ENCODE peak calls at places on chromosome 6, in ten cellular contexts. V is NCI-H345, N is COR-L47, I is iPS DF 6.9, Y is AG08395, O is RWPE1, E is KBM-7, M is H4, S is Daoy, K is caudate nucleus. L is an unnamed sample.

GRCh38 chr6:111534366-111534765 is 51.3 kb upstream of the REV3L start:
- DNase-seq in S (peak), I (no peak), N (peak), M (peak), K (peak), E (peak), Y (no peak), V (peak), O (peak), L (no peak)

GRCh38 chr6:43186019-43186418 is 4.0 kb downstream of the CUL9 start:
- DNase-seq in E (no peak), I (no peak), M (no peak), O (no peak), V (no peak), S (no peak), N (no peak), K (no peak), Y (no peak), L (no peak)

GRCh38 chr6:64266351-64266821 is 630.8 kb downstream of the PHF3 start:
- DNase-seq in V (no peak), K (no peak), Y (no peak), S (no peak), N (no peak), E (no peak), M (peak), I (no peak), O (no peak), L (no peak)

GRCh38 chr6:132506461-132506860 is 6.5 kb downstream of the STX7 start:
- DNase-seq in K (no peak), E (no peak), M (no peak), V (no peak), I (no peak), N (no peak), S (no peak), O (no peak), Y (no peak), L (no peak)

GRCh38 chr6:6512711-6513110 is 75.8 kb upstream of the LY86 start:
- DNase-seq in O (no peak), V (no peak), K (no peak), S (no peak), I (no peak), E (no peak), N (no peak), Y (no peak), M (no peak), L (no peak)

GRCh38 chr6:68876792-68877493 is 241.9 kb downstream of the ADGRB3 start:
- DNase-seq in I (no peak), K (no peak), S (no peak), V (peak), N (peak), O (peak), M (peak), E (peak), Y (peak), L (no peak)

GRCh38 chr6:169920359-169921020 is 169.1 kb downstream of the ERMARD start:
- DNase-seq in S (no peak), V (no peak), N (no peak), O (no peak), K (no peak), Y (no peak), I (no peak), M (no peak), E (no peak), L (no peak)

GRCh38 chr6:139640911-139641310 is 266.5 kb upstream of the CITED2 start:
- DNase-seq in E (peak), S (no peak), K (no peak), O (no peak), Y (no peak), N (no peak), V (no peak), I (no peak), M (no peak), L (no peak)

GRCh38 chr6:6998194-6998569 is 109.6 kb upstream of the RREB1 start:
- DNase-seq in K (no peak), Y (peak), E (no peak), O (no peak), S (no peak), I (no peak), N (no peak), M (no peak), V (no peak), L (no peak)

GRCh38 chr6:917296-917695 is 224.4 kb upstream of the EXOC2 start:
- DNase-seq in Y (no peak), O (no peak), K (no peak), I (no peak), E (no peak), S (no peak), V (no peak), N (no peak), M (no peak), L (no peak)

GRCh38 chr6:319177-320131 is 27.2 kb downstream of the DUSP22 start:
- DNase-seq in I (no peak), K (no peak), N (no peak), Y (no peak), E (no peak), S (no peak), V (no peak), O (no peak), M (no peak), L (no peak)

GRCh38 chr6:14658909-14659561 is 541.5 kb downstream of the CD83 start:
- DNase-seq in Y (peak), E (peak), I (no peak), S (peak), V (no peak), O (no peak), K (no peak), N (no peak), M (no peak), L (no peak)

GRCh38 chr6:16761469-16762264 is 407 bp upstream of the ATXN1 start:
- DNase-seq in K (peak), O (peak), I (no peak), Y (peak), M (peak), E (peak), S (peak), V (peak), N (peak), L (peak)

GRCh38 chr6:31139599-31139998 is 733 bp upstream of the PSORS1C2 start:
- DNase-seq in M (no peak), Y (peak), K (no peak), N (no peak), I (no peak), E (no peak), V (no peak), S (no peak), O (no peak), L (no peak)

GRCh38 chr6:41546475-41546865 is 289 bp downstream of the FOXP4 start:
- DNase-seq in E (peak), M (no peak), Y (no peak), V (peak), O (peak), I (no peak), N (peak), S (no peak), K (no peak), L (no peak)

GRCh38 chr6:44681782-44682181 is 294.3 kb downstream of the CDC5L start:
- DNase-seq in Y (no peak), V (no peak), S (peak), E (no peak), K (no peak), O (no peak), I (no peak), N (no peak), M (no peak), L (no peak)

GRCh38 chr6:42970859-42971612 is 7.9 kb downstream of the PEX6 start:
- DNase-seq in S (peak), I (no peak), M (no peak), O (peak), K (no peak), E (peak), N (no peak), V (no peak), Y (peak), L (no peak)

GRCh38 chr6:54115966-54116365 is 4.7 kb downstream of the MLIP start:
- DNase-seq in I (no peak), O (peak), M (no peak), S (no peak), N (no peak), E (no peak), K (no peak), Y (no peak), V (no peak), L (no peak)

GRCh38 chr6:51167468-51167867 is 348.8 kb downstream of the TFAP2B start:
- DNase-seq in N (no peak), M (no peak), I (no peak), O (no peak), V (no peak), Y (no peak), K (no peak), E (no peak), S (no peak), L (no peak)

GRCh38 chr6:105482227-105482839 is 79.5 kb upstream of the PREP start:
- DNase-seq in E (peak), M (peak), K (no peak), I (no peak), S (peak), O (no peak), V (no peak), N (peak), Y (peak), L (no peak)

GRCh38 chr6:165045631-165046030 is 263.8 kb downstream of the C6orf118 start:
- DNase-seq in E (no peak), Y (peak), S (no peak), M (no peak), K (no peak), N (no peak), V (no peak), I (no peak), O (no peak), L (no peak)

GRCh38 chr6:11909696-11910132 is 102.4 kb upstream of the HIVEP1 start:
- DNase-seq in K (no peak), Y (peak), N (no peak), I (no peak), V (no peak), E (no peak), S (no peak), M (no peak), O (no peak), L (no peak)